ENCODE peak calls at places on chromosome 15, in five cellular contexts. A is uterus, U is tibial nerve, F is breast epithelium, R is gastrocnemius medialis. Y is an unnamed sample.

GRCh38 chr15:43293402-43293801 is 26.7 kb upstream of the TGM5 start:
- DNase-seq in A (no peak), U (no peak), F (no peak), R (no peak), Y (no peak)

GRCh38 chr15:43133429-43134156 is at the start of gene TMEM62:
- DNase-seq in U (peak), A (peak), R (peak), F (peak), Y (peak)

GRCh38 chr15:81023483-81024264 is 23.0 kb downstream of the TLNRD1 start:
- DNase-seq in U (peak), R (peak), A (peak), F (no peak), Y (peak)

GRCh38 chr15:78565951-78566774 is 843 bp downstream of the CHRNA5 start:
- DNase-seq in A (no peak), F (no peak), U (no peak), R (no peak), Y (no peak)

GRCh38 chr15:82021992-82022391 is 23.8 kb downstream of the MEX3B start:
- DNase-seq in A (peak), F (peak), R (no peak), U (no peak), Y (no peak)

GRCh38 chr15:28086175-28086703 is 12.9 kb downstream of the OCA2 start:
- DNase-seq in U (no peak), F (no peak), A (no peak), R (no peak), Y (no peak)

GRCh38 chr15:31609243-31609642 is 282.6 kb downstream of the KLF13 start:
- DNase-seq in R (no peak), F (no peak), A (no peak), U (no peak), Y (no peak)

GRCh38 chr15:66240240-66240842 is 13.2 kb downstream of the MEGF11 start:
- DNase-seq in A (no peak), U (no peak), F (no peak), R (no peak), Y (no peak)

GRCh38 chr15:60917469-60918130 is 311.5 kb downstream of the RORA start:
- DNase-seq in U (no peak), F (no peak), R (peak), A (peak), Y (peak)

GRCh38 chr15:82105458-82106205 is 59.8 kb upstream of the MEX3B start:
- DNase-seq in A (no peak), U (no peak), F (peak), R (no peak), Y (no peak)

GRCh38 chr15:69035205-69035917 is 20.9 kb downstream of the NOX5 start:
- DNase-seq in A (no peak), U (no peak), F (peak), R (no peak), Y (no peak)

GRCh38 chr15:66095871-66096710 is 157.5 kb downstream of the MEGF11 start:
- DNase-seq in U (no peak), F (no peak), A (no peak), R (no peak), Y (no peak)

GRCh38 chr15:43987924-43988323 is 161.1 kb downstream of the WDR76 start:
- DNase-seq in R (no peak), U (no peak), A (no peak), F (no peak), Y (no peak)

GRCh38 chr15:65862682-65863081 is 6.6 kb upstream of the RAB11A start:
- DNase-seq in U (no peak), F (no peak), A (no peak), R (no peak), Y (no peak)

GRCh38 chr15:41914406-41914805 is 20.6 kb upstream of the SPTBN5 start:
- DNase-seq in R (peak), U (no peak), F (no peak), A (no peak), Y (no peak)

GRCh38 chr15:98139337-98139736 is 178.8 kb downstream of the ARRDC4 start:
- DNase-seq in F (no peak), R (no peak), U (no peak), A (no peak), Y (no peak)

GRCh38 chr15:89559865-89560264 is 15.4 kb upstream of the TICRR start:
- DNase-seq in F (no peak), R (no peak), U (no peak), A (no peak), Y (no peak)
- TF ChIP-seq POLR2A in F (no peak), R (no peak), U (no peak), A (no peak), Y (no peak)

GRCh38 chr15:75758071-75758872 is 45.6 kb upstream of the CSPG4 start:
- DNase-seq in U (peak), F (peak), R (peak), A (peak), Y (peak)
- TF ChIP-seq POLR2A in U (peak), F (no peak), R (peak), A (peak), Y (no peak)

GRCh38 chr15:59133921-59134427 is 29.0 kb downstream of the CCNB2 start:
- DNase-seq in R (no peak), U (no peak), A (no peak), F (no peak), Y (no peak)
- TF ChIP-seq POLR2A in R (no peak), U (no peak), A (no peak), F (no peak), Y (no peak)

GRCh38 chr15:63382966-63383710 is 1.5 kb upstream of the CA12 start:
- DNase-seq in U (no peak), F (no peak), R (no peak), A (no peak), Y (no peak)

GRCh38 chr15:63379492-63380150 is 2.0 kb downstream of the CA12 start:
- DNase-seq in F (no peak), A (no peak), U (no peak), R (no peak), Y (no peak)

GRCh38 chr15:63380151-63380827 is 1.4 kb downstream of the CA12 start:
- DNase-seq in F (no peak), U (no peak), R (no peak), A (no peak), Y (no peak)

GRCh38 chr15:63380828-63381282 is 791 bp downstream of the CA12 start:
- DNase-seq in F (no peak), R (no peak), U (no peak), A (no peak), Y (no peak)

GRCh38 chr15:63381301-63382192 is at the start of gene CA12:
- DNase-seq in F (no peak), R (no peak), U (no peak), A (peak), Y (no peak)
- TF ChIP-seq POLR2A in F (no peak), R (no peak), U (no peak), A (peak), Y (peak)